ENCODE peak calls at places on chromosomes 4 and X, in seven cellular contexts. T is naive thymus-derived CD4-positive, alpha-beta T cell; H is brain microvascular endothelial cell; F is bronchial epithelial cell; Y is NT2/D1; I is iPS DF 6.9; W is upper lobe of right lung. U is an unnamed sample. For H3K36me3 and H3K27me3, the result is how much of the 10 kb centered on the place peaks cover.

GRCh38 chrX:39242187-39242586 is 440.9 kb downstream of the MID1IP1 start:
- DNase-seq in T (peak), H (no peak), F (peak), Y (peak), I (peak), W (no peak), U (peak)

GRCh38 chr4:107468812-107469211 is 251.2 kb downstream of the PAPSS1 start:
- DNase-seq in T (no peak), H (no peak), F (no peak), Y (no peak), I (no peak), W (no peak), U (no peak)

GRCh38 chr4:2944091-2944482 is 19.1 kb downstream of the NOP14 start:
- DNase-seq in T (no peak), H (no peak), F (no peak), Y (no peak), I (no peak), W (no peak), U (no peak)

GRCh38 chr4:159368320-159368719 is 265.4 kb downstream of the RAPGEF2 start:
- DNase-seq in T (no peak), H (no peak), F (no peak), Y (no peak), I (no peak), W (no peak), U (no peak)

GRCh38 chrX:9635368-9635767 is 130.3 kb downstream of the GPR143 start:
- DNase-seq in T (no peak), H (no peak), F (no peak), Y (no peak), I (no peak), W (no peak), U (no peak)

GRCh38 chr4:7066006-7066405 is 1.9 kb downstream of the GRPEL1 start:
- DNase-seq in T (no peak), H (no peak), F (no peak), Y (no peak), I (no peak), W (peak), U (no peak)

GRCh38 chr4:26787461-26788340 is 72.9 kb upstream of the STIM2 start:
- DNase-seq in T (peak), H (peak), F (peak), Y (peak), I (no peak), W (no peak), U (peak)

GRCh38 chrX:80879916-80880315 is 70.2 kb upstream of the BRWD3 start:
- DNase-seq in T (no peak), H (no peak), F (no peak), Y (no peak), I (no peak), W (no peak), U (no peak)

GRCh38 chr4:15149842-15150592 is 147.7 kb downstream of the CPEB2 start:
- DNase-seq in T (no peak), H (peak), F (peak), Y (no peak), I (no peak), W (peak), U (no peak)

GRCh38 chr4:14143892-14144291 is 516.4 kb upstream of the BOD1L1 start:
- DNase-seq in T (no peak), H (no peak), F (peak), Y (peak), I (no peak), W (no peak), U (no peak)

DNA sequence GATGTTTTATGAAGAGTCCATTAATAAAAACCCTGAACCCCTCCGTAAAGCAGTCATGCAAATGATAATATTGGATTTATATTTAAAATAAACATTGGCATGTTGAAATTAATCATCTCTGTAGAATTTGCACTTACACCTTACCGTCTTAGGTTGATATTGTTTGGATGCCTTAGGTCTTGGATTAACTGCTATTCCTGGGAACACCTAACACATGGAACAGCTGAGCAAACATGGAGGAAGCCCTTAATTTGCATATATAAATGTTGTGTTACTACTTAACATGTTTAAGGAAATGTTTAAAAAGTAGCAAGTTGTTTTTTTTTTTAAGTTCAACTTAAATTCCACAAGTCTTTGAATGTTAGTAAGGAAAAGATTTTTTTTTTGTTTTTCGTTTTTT is 62.5 kb downstream of the NSD2 start:
- DNase-seq in T (no peak), H (no peak), F (no peak), Y (no peak), I (no peak), W (no peak), U (no peak)
- H3K36me3 ChIP-seq in T (under half), H (under half), F (under half), Y (half or more), I (under half), W (under half), U (under half)

GRCh38 chrX:100411802-100412333 is 1.8 kb upstream of the PCDH19 start:
- DNase-seq in T (no peak), H (no peak), F (no peak), Y (no peak), I (no peak), W (no peak), U (no peak)
- H3K27me3 ChIP-seq in T (under half), H (under half), F (under half), Y (half or more), I (under half), W (under half), U (under half)

DNA sequence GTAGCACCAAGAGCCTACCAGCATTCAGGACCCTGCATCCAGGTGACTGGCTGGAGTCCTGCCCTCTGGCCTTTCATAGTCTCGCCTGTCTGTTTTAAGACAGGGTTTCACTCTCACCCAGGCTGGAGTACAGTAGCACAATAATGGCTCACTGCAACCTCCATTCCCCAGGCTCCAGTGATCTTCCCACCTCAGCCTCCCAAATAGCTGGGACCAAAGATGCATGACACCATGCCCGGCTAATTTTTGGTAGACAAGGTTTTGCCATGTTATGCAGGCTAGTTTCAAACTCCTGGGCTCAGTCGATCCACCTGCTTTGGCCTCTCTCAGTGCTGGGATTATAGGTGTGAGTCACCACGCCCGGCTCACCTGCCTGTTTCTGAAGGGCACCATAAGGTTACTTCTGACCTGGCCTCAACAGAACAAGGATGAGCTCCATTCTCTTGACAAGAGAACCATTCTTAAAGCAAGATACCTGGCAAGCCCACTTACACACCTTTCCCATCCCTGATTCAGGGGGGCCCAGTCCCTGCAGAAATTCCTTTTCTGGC is 6.7 kb downstream of the RPS4X start:
- DNase-seq in T (no peak), H (no peak), F (no peak), Y (no peak), I (no peak), W (no peak), U (no peak)
- H3K36me3 ChIP-seq in T (under half), H (half or more), F (under half), Y (half or more), I (under half), W (under half), U (half or more)

GRCh38 chrX:107752037-107752436 is 23.6 kb downstream of the TSC22D3 start:
- DNase-seq in T (no peak), H (no peak), F (no peak), Y (no peak), I (no peak), W (no peak), U (no peak)

GRCh38 chrX:107750263-107750662 is 25.3 kb downstream of the TSC22D3 start:
- DNase-seq in T (no peak), H (no peak), F (no peak), Y (no peak), I (no peak), W (no peak), U (no peak)

GRCh38 chrX:107753186-107753585 is 22.4 kb downstream of the TSC22D3 start:
- DNase-seq in T (no peak), H (no peak), F (no peak), Y (no peak), I (no peak), W (no peak), U (no peak)

GRCh38 chrX:107752714-107753113 is 22.9 kb downstream of the TSC22D3 start:
- DNase-seq in T (no peak), H (no peak), F (no peak), Y (no peak), I (no peak), W (no peak), U (no peak)

GRCh38 chrX:107751127-107751526 is 24.5 kb downstream of the TSC22D3 start:
- DNase-seq in T (no peak), H (no peak), F (no peak), Y (no peak), I (no peak), W (no peak), U (no peak)
- H3K27me3 ChIP-seq in T (under half), H (under half), F (under half), Y (under half), I (under half), W (under half), U (under half)

GRCh38 chrX:153961292-153961691 is 10.3 kb downstream of the HCFC1 start:
- DNase-seq in T (no peak), H (no peak), F (no peak), Y (no peak), I (no peak), W (no peak), U (no peak)
- H3K36me3 ChIP-seq in T (under half), H (half or more), F (under half), Y (half or more), I (half or more), W (half or more), U (half or more)

DNA sequence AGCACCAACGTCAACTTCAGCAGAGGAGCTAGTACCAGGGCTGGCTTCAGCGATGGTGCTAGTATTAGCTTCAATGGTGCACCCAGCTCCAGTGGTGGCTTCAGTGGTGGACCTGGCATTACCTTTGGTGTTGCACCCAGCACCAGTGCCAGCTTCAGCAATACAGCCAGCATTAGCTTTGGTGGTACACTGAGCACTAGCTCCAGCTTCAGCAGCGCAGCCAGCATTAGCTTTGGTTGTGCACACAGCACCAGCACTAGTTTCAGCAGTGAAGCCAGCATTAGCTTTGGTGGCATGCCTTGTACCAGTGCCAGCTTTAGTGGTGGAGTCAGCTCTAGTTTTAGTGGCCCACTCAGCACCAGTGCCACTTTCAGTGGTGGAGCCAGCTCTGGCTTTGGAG is 8.3 kb downstream of the TRO start:
- DNase-seq in T (no peak), H (no peak), F (no peak), Y (no peak), I (no peak), W (no peak), U (no peak)
- H3K27me3 ChIP-seq in T (under half), H (under half), F (under half), Y (under half), I (under half), W (under half), U (under half)

GRCh38 chr4:48337726-48338125 is 3.6 kb upstream of the SLAIN2 start:
- DNase-seq in T (no peak), H (no peak), F (peak), Y (no peak), I (no peak), W (no peak), U (no peak)

GRCh38 chr4:48334236-48334635 is 7.1 kb upstream of the SLAIN2 start:
- DNase-seq in T (no peak), H (no peak), F (no peak), Y (no peak), I (no peak), W (no peak), U (no peak)

GRCh38 chr4:48334900-48335384 is 6.4 kb upstream of the SLAIN2 start:
- DNase-seq in T (no peak), H (no peak), F (no peak), Y (no peak), I (no peak), W (no peak), U (no peak)

GRCh38 chr4:48333587-48333986 is 7.7 kb upstream of the SLAIN2 start:
- DNase-seq in T (no peak), H (no peak), F (no peak), Y (no peak), I (no peak), W (no peak), U (no peak)

GRCh38 chr4:48336471-48336870 is 4.9 kb upstream of the SLAIN2 start:
- DNase-seq in T (no peak), H (no peak), F (no peak), Y (no peak), I (no peak), W (no peak), U (no peak)
- H3K36me3 ChIP-seq in T (under half), H (under half), F (under half), Y (under half), I (under half), W (under half), U (under half)

GRCh38 chrX:136643243-136643642 is 4.7 kb upstream of the CD40LG start:
- DNase-seq in T (no peak), H (no peak), F (no peak), Y (no peak), I (no peak), W (no peak), U (no peak)
- H3K27me3 ChIP-seq in T (under half), H (under half), F (under half), Y (under half), I (under half), W (under half), U (under half)

DNA sequence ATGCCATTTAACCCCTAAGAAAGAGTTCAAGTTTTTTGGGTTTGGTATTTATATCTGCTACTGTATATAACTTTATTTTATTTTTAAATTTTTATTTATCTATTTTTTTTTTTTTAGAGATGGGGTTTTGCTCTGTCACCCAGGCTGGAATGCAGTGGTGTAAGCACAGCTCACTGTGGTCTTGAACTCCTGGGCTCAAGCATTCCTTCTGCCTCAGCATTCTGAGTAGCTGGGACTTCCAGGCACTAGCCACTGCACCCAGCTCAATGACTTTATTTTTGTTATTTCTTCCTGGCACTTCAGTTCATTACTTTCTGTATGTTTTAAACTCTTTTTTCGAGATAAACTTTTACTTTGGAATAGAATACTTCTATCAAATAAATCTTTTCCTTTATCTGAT is 42.4 kb upstream of the PGAM4 start:
- DNase-seq in T (no peak), H (peak), F (no peak), Y (no peak), I (no peak), W (no peak), U (no peak)
- H3K36me3 ChIP-seq in T (under half), H (under half), F (under half), Y (under half), I (under half), W (under half), U (under half)